ENCODE peak calls at places on chromosomes 12 and 14, in five cellular contexts. D is stimulated activated CD4-positive, alpha-beta T cell treated with anti-CD3 and anti-CD28 coated beads, Interleukin-4, amount 100 ng/mL, for 1 hour; G is hypothalamus; A is T-helper 1 cell; W is amniotic epithelial cell. F is an unnamed sample.

GRCh38 chr14:102544034-102544744 is 34.6 kb upstream of the ANKRD9 start:
- DNase-seq in G (no peak), A (no peak), W (no peak), D (no peak), F (no peak)

GRCh38 chr12:99381992-99382391 is 265.6 kb upstream of the GARIN6 start:
- DNase-seq in W (no peak), G (no peak), A (no peak), D (no peak), F (no peak)

GRCh38 chr12:56150563-56150962 is 1.8 kb upstream of the MYL6B start:
- DNase-seq in W (peak), G (no peak), D (no peak), A (no peak), F (no peak)

GRCh38 chr14:100187247-100187833 is 27.9 kb upstream of the DEGS2 start:
- DNase-seq in D (no peak), A (no peak), G (no peak), W (no peak), F (peak)

GRCh38 chr12:19575307-19576243 is 136.3 kb downstream of the AEBP2 start:
- DNase-seq in G (no peak), A (no peak), D (no peak), W (peak), F (no peak)

GRCh38 chr14:23613242-23614070 is 22.7 kb upstream of the DHRS2 start:
- DNase-seq in G (no peak), W (no peak), D (no peak), A (no peak), F (no peak)

GRCh38 chr14:86203843-86204242 is 673.9 kb downstream of the FLRT2 start:
- DNase-seq in D (no peak), A (no peak), G (no peak), W (no peak), F (no peak)

GRCh38 chr12:70002097-70002911 is 177.3 kb downstream of the MYRFL start:
- DNase-seq in G (no peak), D (no peak), W (no peak), A (no peak), F (no peak)

GRCh38 chr12:93415723-93416464 is 25.9 kb downstream of the UBE2N start:
- DNase-seq in D (no peak), A (no peak), W (peak), G (no peak), F (no peak)

GRCh38 chr12:51270067-51270846 is at the start of gene SMAGP:
- DNase-seq in A (peak), D (peak), G (no peak), W (peak), F (no peak)

GRCh38 chr14:23430016-23430732 is 5.3 kb downstream of the MYH7 start:
- DNase-seq in D (no peak), W (no peak), A (no peak), G (no peak), F (no peak)

GRCh38 chr14:101078105-101078891 is 174.8 kb upstream of the RTL1 start:
- DNase-seq in D (no peak), A (no peak), G (no peak), W (no peak), F (no peak)

GRCh38 chr12:111557271-111558106 is 41.6 kb downstream of the ATXN2 start:
- DNase-seq in D (no peak), G (no peak), W (peak), A (no peak), F (no peak)

F was measured in NCI-H2107.